ENCODE peak calls at places on chromosomes 6 and 20, in four cellular contexts. K, A, L and H are unnamed samples.

GRCh38 chr6:155275808-155276480 is 12.1 kb downstream of the CLDN20 start:
- ATAC-seq in L (no peak), A (no peak), K (no peak), H (no peak)

GRCh38 chr6:8943073-8943472 is 507.7 kb upstream of the SLC35B3 start:
- ATAC-seq in K (no peak), L (no peak), A (no peak), H (no peak)

GRCh38 chr20:60851826-60852704 is 400.0 kb upstream of the CDH4 start:
- ATAC-seq in L (no peak), A (no peak), K (no peak), H (no peak)

GRCh38 chr6:35294308-35294945 is 3.2 kb upstream of the DEF6 start:
- ATAC-seq in A (no peak), K (peak), L (peak), H (no peak)

GRCh38 chr6:43770417-43771209 is 602 bp downstream of the VEGFA start:
- ATAC-seq in K (peak), A (peak), L (peak), H (peak)

GRCh38 chr6:82484001-82484400 is 120.4 kb downstream of the TPBG start:
- ATAC-seq in A (no peak), K (no peak), L (no peak), H (no peak)

GRCh38 chr20:3798908-3799248 is 2.8 kb downstream of the CDC25B start:
- ATAC-seq in K (no peak), A (no peak), L (no peak), H (no peak)

GRCh38 chr6:17725083-17725482 is 18.4 kb upstream of the NUP153 start:
- ATAC-seq in A (no peak), L (no peak), K (no peak), H (no peak)

GRCh38 chr20:12243327-12243726 is 325.6 kb downstream of the BTBD3 start:
- ATAC-seq in L (no peak), A (no peak), K (no peak), H (no peak)